ENCODE peak calls at places on chromosomes 11 and 22, in four cellular contexts. I, O, D and Y are unnamed samples. For H3K36me3, the result is how much of the 10 kb centered on the place peaks cover.

GRCh38 chr11:102676086-102676485 is 29.5 kb downstream of the MMP27 start:
- DNase-seq in I (no peak), O (no peak), D (no peak), Y (no peak)

GRCh38 chr11:28298209-28298608 is 190.0 kb downstream of the METTL15 start:
- DNase-seq in I (no peak), O (no peak), D (no peak), Y (no peak)

GRCh38 chr11:120381401-120381800 is 45.2 kb downstream of the ARHGEF12 start:
- DNase-seq in I (no peak), O (no peak), D (no peak), Y (no peak)

GRCh38 chr22:26737262-26737661 is 79.9 kb downstream of the MIAT start:
- DNase-seq in I (no peak), O (no peak), D (no peak), Y (no peak)

GRCh38 chr11:790721-791564 is 1.1 kb upstream of the CEND1 start:
- DNase-seq in I (no peak), O (peak), D (no peak), Y (no peak)

GRCh38 chr11:117834068-117834810 is 9.7 kb upstream of the FXYD2 start:
- DNase-seq in I (peak), O (no peak), D (no peak), Y (peak)

GRCh38 chr22:28808716-28809355 is 8.5 kb upstream of the XBP1 start:
- DNase-seq in I (no peak), O (no peak), D (no peak), Y (no peak)

GRCh38 chr11:108654994-108655631 is 9.8 kb upstream of the DDX10 start:
- DNase-seq in I (peak), O (peak), D (no peak), Y (peak)

GRCh38 chr11:80163011-80163410 is 722.2 kb upstream of the TENM4 start:
- DNase-seq in I (no peak), O (no peak), D (no peak), Y (no peak)

GRCh38 chr11:71286701-71287643 is 34.6 kb upstream of the SHANK2 start:
- DNase-seq in I (peak), O (no peak), D (peak), Y (peak)

GRCh38 chr11:118437046-118437735 is 899 bp downstream of the KMT2A start:
- DNase-seq in I (no peak), O (peak), D (peak), Y (peak)

GRCh38 chr11:100297516-100297915 is 389.6 kb upstream of the ARHGAP42 start:
- DNase-seq in I (no peak), O (no peak), D (no peak), Y (no peak)

GRCh38 chr11:69471329-69472052 is 10.0 kb upstream of the LINC01488 start:
- DNase-seq in I (no peak), O (peak), D (no peak), Y (no peak)

GRCh38 chr11:16346975-16347374 is 9.4 kb downstream of the SOX6 start:
- DNase-seq in I (no peak), O (no peak), D (no peak), Y (no peak)

GRCh38 chr11:45091563-45092392 is 54.7 kb upstream of the PRDM11 start:
- DNase-seq in I (no peak), O (peak), D (no peak), Y (no peak)

GRCh38 chr11:36469881-36470802 is 39.9 kb downstream of the TRAF6 start:
- DNase-seq in I (no peak), O (no peak), D (no peak), Y (no peak)

DNA sequence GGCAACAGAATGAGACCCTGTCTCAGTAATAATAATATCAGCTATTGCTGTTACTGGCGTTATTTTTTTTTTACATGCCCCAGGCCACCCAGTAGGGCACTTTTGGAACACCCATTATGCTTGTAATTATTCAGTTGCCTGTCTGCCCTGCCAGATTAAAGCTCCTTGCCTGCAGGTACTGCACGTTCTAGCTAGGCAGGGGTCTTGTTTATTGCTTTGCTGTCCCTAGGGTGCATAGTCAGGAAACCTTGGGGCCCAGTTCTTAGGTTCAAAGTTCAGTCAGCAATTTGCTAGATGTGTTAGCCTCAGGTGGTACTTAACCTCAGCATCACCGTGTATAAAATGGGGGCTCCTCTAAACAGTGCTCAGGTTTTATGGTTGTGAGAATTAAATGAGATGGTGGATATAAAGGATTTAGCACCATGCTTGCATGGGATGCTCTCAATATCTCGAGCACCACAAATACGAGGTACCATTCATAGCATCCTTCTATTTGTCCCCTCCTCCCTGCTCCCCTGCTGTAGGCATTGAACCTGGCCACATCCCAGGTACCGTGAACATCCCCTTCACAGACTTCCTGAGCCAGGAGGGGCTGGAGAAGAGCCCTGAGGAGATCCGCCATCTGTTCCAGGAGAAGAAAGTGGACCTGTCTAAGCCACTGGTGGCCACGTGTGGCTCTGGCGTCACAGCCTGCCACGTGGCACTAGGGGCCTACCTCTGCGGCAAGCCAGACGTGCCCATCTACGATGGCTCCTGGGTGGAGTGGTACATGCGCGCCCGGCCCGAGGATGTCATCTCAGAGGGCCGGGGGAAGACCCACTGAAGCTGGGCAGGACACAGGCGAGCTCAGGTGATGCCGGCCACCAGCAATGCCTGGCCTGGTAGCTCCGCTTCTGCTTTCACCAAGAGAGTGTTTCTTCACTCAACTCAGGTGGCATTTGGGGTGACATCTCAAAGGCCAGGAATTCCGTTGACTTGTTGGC is 9.4 kb downstream of the MPST start:
- DNase-seq in I (no peak), O (no peak), D (no peak), Y (no peak)
- H3K36me3 ChIP-seq in I (under half), O (under half), D (under half), Y (under half)

DNA sequence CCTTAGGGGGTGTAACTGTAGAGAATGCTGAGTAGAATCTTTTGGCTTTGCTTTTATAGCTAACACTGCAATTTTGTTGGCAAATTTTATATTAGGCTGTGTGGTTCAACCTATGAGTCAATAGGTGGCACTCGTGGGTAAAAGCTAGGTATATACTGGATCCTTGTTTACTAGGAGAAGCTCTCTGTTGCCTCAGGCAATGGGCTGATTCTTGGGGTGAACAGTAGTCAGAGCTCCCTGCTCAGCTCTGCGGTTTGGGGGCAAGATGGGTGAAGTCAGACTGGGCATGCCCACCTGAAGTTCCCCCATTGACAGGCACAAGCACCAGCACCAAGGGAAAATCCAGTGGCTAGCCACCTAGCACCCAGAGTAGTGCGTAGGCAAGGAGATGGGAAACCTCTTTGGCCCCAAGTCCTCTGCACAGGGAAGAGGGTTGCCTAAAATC is 238.7 kb downstream of the FAM181B start:
- DNase-seq in I (no peak), O (peak), D (no peak), Y (no peak)
- TF ChIP-seq CTCF in I (no peak), O (peak), D (no peak), Y (no peak)

GRCh38 chr11:41849250-41849649 is 389.8 kb upstream of the LRRC4C start:
- DNase-seq in I (no peak), O (no peak), D (no peak), Y (no peak)
- H3K36me3 ChIP-seq in I (under half), O (under half), D (under half), Y (under half)

DNA sequence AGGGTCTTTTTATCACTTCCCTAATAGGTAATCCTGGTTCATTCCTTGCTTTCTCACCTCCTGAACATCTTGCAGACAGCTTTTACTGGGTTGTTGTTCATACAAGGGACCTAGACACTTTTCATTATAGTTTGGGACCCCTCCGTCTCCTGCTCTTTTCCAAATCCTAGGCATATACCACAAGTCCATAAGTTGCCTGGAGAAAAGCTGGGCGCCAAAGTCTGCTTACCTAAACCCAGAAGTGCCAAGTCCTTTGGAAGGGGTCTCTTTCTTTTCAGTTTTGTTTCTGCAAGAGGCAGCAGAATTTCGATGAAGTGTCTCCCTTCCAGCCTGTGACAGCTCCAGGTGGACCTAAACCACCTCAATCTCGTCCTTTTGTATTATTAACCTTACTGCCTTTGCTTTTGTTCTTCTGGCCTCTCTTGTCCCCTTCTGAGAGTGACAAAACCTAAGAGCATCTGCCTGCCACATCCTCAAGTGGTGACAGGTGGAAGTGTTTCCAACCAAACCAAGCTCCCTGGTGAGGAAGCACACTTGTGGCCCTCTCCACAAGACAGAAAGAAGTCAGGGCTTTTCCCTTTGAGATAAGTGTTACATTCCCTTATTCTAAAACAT is 19.5 kb upstream of the P2RY6 start:
- DNase-seq in I (peak), O (peak), D (no peak), Y (no peak)
- TF ChIP-seq CTCF in I (no peak), O (peak), D (no peak), Y (no peak)

DNA sequence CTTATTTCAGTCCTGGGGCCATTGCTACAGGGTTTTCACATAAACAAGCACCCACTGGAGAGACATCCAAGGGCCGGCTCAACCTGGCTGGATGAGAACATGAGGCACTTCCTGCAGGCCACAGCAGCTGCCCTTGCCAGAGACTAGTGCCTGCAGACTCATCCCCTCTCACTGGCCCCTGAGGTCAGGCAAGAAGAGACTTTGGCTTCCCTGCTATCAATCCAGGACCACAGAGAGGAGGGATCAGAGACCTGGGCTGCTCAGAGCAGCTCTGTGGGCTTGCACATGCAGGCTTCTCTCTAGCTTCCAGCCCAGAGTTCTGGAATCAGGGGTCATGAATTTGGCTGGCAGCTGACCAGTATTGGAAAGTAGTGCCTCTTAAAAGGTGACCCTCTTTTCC is 79.5 kb downstream of the CABIN1 start:
- DNase-seq in I (no peak), O (no peak), D (no peak), Y (no peak)
- H3K36me3 ChIP-seq in I (half or more), O (under half), D (half or more), Y (under half)

GRCh38 chr11:62241095-62241494 is 944 bp upstream of the SCGB1D2 start:
- DNase-seq in I (no peak), O (no peak), D (no peak), Y (no peak)

GRCh38 chr11:62242021-62242420 is at the start of gene SCGB1D2:
- DNase-seq in I (no peak), O (peak), D (no peak), Y (no peak)

GRCh38 chr11:62245271-62245753 is 3.3 kb downstream of the SCGB1D2 start:
- DNase-seq in I (peak), O (peak), D (no peak), Y (peak)
- TF ChIP-seq CTCF in I (no peak), O (peak), D (no peak), Y (no peak)

GRCh38 chr22:23822101-23822671 is 16.6 kb downstream of the DERL3 start:
- DNase-seq in I (no peak), O (no peak), D (no peak), Y (no peak)

GRCh38 chr22:23826510-23827350 is 12.1 kb downstream of the DERL3 start:
- DNase-seq in I (no peak), O (peak), D (no peak), Y (no peak)

GRCh38 chr22:23825246-23825905 is 13.4 kb downstream of the DERL3 start:
- DNase-seq in I (no peak), O (no peak), D (no peak), Y (no peak)

GRCh38 chr22:23823331-23823791 is 15.4 kb downstream of the DERL3 start:
- DNase-seq in I (no peak), O (no peak), D (no peak), Y (no peak)

DNA sequence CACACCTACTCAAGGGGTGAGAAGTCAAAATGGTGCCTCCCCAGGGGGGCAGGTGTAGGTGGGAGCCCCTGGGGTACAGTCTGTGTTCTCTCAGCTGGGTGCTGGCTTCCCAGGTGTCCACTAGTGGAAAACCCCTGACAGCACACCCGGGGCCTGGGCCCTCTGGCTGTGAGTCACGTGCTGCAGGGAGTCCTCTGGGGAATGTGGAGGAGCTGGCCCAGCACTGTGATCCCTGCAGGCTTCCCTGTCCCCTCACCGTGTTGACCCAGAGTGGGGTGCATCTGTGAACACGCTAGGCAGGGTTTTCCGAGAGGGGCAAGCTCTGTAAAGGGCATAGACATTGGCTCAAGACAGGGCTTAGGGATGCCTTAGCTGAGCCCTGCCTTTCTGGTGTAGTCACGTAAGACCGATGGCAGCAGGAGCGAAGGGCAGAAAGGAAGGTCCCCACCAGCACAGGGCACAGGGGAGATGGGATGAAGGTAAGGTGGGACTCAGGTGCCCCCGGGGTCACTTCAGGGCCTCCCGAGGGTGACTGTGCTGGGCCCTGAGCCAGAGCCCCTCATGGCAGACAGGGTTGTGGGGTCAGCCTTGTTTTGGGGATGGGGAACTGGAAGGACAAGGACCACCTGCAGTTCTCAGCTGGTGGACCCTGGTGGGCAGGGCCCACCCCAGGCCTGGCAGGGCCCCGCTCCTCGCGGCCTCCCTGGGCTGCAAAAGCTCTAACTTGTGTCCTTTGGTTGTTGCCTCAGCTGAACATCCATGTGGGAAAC is 14.1 kb downstream of the DERL3 start:
- DNase-seq in I (no peak), O (no peak), D (no peak), Y (no peak)
- H3K36me3 ChIP-seq in I (half or more), O (under half), D (half or more), Y (under half)

DNA sequence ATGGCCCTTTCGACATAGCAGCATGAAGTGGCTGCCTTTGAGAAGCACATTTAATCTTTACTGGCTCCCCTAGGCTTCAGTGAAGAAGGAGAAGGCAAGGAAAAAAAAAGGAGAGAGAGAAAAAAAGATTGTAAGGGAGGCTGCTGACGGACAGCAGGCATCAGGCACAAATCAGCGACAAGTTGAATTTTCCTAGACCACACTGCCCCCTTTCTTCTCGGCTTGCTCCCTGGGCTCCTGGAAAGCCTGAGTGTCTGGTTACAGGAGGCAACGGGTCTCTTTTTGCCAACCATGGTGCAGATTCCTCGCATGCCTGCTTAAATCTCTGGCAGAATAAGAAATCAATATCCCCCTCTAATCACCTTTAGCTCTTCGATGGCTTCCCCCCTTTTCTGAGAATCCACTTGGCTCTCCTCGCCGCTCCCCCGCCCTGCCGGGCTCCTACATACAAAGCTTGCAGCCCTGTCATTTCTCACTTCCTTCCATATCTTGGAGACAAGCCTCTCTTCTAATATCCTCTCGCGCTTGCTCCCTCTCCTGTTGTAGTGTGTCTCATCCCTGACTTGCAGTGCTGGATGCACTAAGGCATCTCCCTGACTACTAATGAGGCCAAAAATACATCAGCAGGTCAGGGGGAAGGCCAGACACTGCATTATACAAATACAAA is 14.3 kb downstream of the BLID start:
- DNase-seq in I (no peak), O (peak), D (peak), Y (peak)
- TF ChIP-seq CTCF in I (no peak), O (peak), D (peak), Y (peak)